ENCODE peak calls at places on chromosomes 4 and X, in seven cellular contexts. N is psoas muscle, Y is thoracic aorta, A is spleen, M is tibial nerve, F is Panc1, S is astrocyte of the spinal cord. H is an unnamed sample.

GRCh38 chr4:67393699-67394281 is 151.5 kb downstream of the CENPC start:
- DNase-seq in N (no peak), Y (no peak), A (no peak), M (no peak), F (no peak), S (peak), H (peak)

GRCh38 chr4:123744664-123745290 is 348.2 kb downstream of the SPRY1 start:
- DNase-seq in N (peak), Y (no peak), A (no peak), M (no peak), F (no peak), S (peak), H (no peak)

GRCh38 chrX:11558972-11559371 is 106.7 kb downstream of the ARHGAP6 start:
- DNase-seq in N (no peak), Y (no peak), A (no peak), M (no peak), F (no peak), S (no peak), H (peak)

GRCh38 chr4:17469931-17470674 is 41.8 kb downstream of the QDPR start:
- DNase-seq in N (no peak), Y (no peak), A (no peak), M (no peak), F (no peak), S (no peak), H (no peak)

GRCh38 chrX:103830848-103831247 is 1.2 kb downstream of the RAB9B start:
- DNase-seq in N (no peak), Y (no peak), A (no peak), M (no peak), F (no peak), S (no peak), H (no peak)

GRCh38 chr4:95129708-95130343 is 372.1 kb downstream of the BMPR1B start:
- DNase-seq in N (no peak), Y (peak), A (no peak), M (peak), F (peak), S (peak), H (no peak)

GRCh38 chrX:29724316-29724715 is 491.0 kb upstream of the MAGEB2 start:
- DNase-seq in N (no peak), Y (no peak), A (no peak), M (no peak), F (no peak), S (no peak), H (no peak)

GRCh38 chrX:100098660-100099375 is 311.3 kb downstream of the PCDH19 start:
- DNase-seq in N (no peak), Y (no peak), A (no peak), M (no peak), F (no peak), S (peak), H (peak)

GRCh38 chr4:159698336-159698735 is 595.5 kb downstream of the RAPGEF2 start:
- DNase-seq in N (no peak), Y (no peak), A (no peak), M (no peak), F (no peak), S (peak), H (no peak)

GRCh38 chr4:148116264-148116663 is 325.9 kb downstream of the NR3C2 start:
- DNase-seq in N (no peak), Y (no peak), A (no peak), M (no peak), F (no peak), S (peak), H (peak)

GRCh38 chrX:135740683-135741149 is 27.3 kb downstream of the CT45A3 start:
- DNase-seq in N (no peak), Y (no peak), A (peak), M (no peak), F (no peak), S (no peak), H (no peak)

GRCh38 chr4:52244103-52244772 is 193.1 kb downstream of the SPATA18 start:
- DNase-seq in N (no peak), Y (no peak), A (no peak), M (no peak), F (no peak), S (no peak), H (no peak)

GRCh38 chr4:176592976-176593375 is 199.7 kb downstream of the VEGFC start:
- DNase-seq in N (no peak), Y (no peak), A (no peak), M (no peak), F (no peak), S (no peak), H (no peak)

DNA sequence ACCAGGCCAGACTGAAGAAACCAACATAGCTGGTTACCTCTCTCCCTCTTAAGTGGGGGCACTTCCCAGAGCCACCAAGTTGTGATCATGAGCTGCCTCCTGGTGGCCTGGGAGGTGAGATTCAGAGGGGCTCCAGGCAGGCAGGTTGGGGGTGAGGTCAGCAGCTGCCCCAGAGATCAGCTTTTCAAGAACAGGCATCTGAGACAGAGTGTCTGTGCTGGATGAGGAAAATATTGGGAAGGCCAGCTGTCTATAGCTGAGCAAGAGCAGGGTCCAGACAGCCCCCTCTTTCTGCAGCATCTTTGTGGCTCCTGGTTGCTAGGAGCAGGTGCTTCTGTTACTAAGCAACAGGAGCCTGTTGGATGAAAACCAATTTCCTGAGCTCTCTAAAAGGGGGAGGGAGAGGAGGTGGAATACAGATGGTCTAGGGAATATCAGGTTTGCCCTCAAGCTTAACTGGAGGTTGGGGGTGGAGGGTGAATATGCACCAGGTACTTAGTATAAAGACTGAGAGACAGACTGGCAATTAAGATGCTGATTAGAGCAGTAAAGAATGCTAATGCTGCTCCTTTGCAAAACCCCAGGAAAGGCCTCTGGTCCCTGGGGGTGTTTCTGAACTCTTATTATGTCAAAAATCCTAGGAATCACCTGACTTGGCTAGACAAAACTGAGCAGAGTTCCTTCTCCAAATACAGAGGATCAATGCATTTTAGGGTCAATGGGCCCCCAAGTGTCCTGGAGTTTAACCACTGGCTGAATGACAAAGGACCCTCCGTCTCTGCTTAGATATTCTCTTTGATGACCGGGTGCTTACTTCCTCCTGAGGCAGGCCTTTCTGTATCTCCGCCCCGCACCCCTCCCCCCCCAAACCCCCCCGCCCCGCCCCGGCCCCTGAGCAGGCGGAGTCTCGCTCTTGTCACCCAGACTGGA is 21.4 kb downstream of the ZCCHC13 start:
- DNase-seq in N (no peak), Y (no peak), A (no peak), M (no peak), F (no peak), S (no peak), H (no peak)
- TF ChIP-seq CTCF in N (no peak), Y (no peak), A (no peak), M (no peak), F (no peak), S (no peak), H (no peak)

DNA sequence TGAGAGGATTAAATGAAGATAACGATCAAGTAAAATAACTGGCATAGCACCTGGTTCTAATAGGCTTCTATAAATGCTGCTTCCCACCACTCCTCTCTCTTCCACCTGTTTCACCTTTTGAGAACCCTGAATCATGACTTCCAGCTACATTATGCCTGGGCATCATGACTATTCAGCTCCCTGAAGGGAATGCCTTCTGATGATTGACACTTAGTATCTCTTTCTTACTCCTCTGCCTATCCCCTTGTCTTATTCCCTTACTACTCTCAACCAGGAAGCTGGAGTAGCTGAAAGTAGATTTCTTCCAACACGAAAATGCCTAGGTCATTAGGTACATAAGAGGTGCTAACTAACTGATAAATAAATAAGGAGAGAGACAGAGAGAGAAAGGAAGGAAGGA is 24.7 kb upstream of the CXCL8 start:
- DNase-seq in N (no peak), Y (no peak), A (no peak), M (no peak), F (no peak), S (no peak), H (no peak)
- H3K4me3 ChIP-seq in N (no peak), Y (no peak), A (no peak), M (no peak), F (no peak), S (no peak), H (no peak)

GRCh38 chrX:23901805-23902204 is 5.9 kb downstream of the APOO start:
- DNase-seq in N (no peak), Y (peak), A (no peak), M (peak), F (no peak), S (peak), H (peak)
- TF ChIP-seq CTCF in N (peak), Y (no peak), A (peak), M (peak), F (peak), S (peak), H (peak)

GRCh38 chrX:45852884-45853283 is 652.2 kb upstream of the DIPK2B start:
- DNase-seq in N (no peak), Y (no peak), A (no peak), M (no peak), F (no peak), S (no peak), H (no peak)
- H3K4me3 ChIP-seq in N (no peak), Y (no peak), A (no peak), M (no peak), F (no peak), S (no peak), H (no peak)